ENCODE peak calls at places on chromosomes 2 and 18, in eight cellular contexts. U, G, K, D, V, H, S and T are unnamed samples.

GRCh38 chr2:226754821-226755536 is 44.6 kb downstream of the IRS1 start:
- DNase-seq in H (no peak), G (no peak), U (no peak), S (peak), D (no peak), V (no peak), K (no peak), T (no peak)

GRCh38 chr2:197234792-197235191 is 75.8 kb downstream of the ANKRD44 start:
- DNase-seq in G (no peak), D (no peak), U (no peak), H (no peak), V (no peak), K (no peak), S (no peak), T (no peak)

GRCh38 chr18:47899107-47899840 is 31.2 kb downstream of the SMAD2 start:
- DNase-seq in K (no peak), U (no peak), H (no peak), G (no peak), S (peak), D (no peak), V (no peak), T (no peak)

GRCh38 chr2:3703236-3703682 is at the start of gene DCDC2C:
- DNase-seq in V (peak), U (no peak), G (no peak), S (no peak), K (no peak), D (no peak), H (no peak), T (no peak)

GRCh38 chr2:112136081-112136480 is 2.1 kb upstream of the FBLN7 start:
- DNase-seq in D (no peak), U (no peak), G (no peak), K (no peak), H (no peak), V (no peak), S (no peak), T (no peak)

GRCh38 chr2:106193491-106193976 is 567 bp downstream of the UXS1 start:
- DNase-seq in K (peak), H (no peak), U (peak), S (no peak), V (peak), D (peak), G (no peak), T (peak)

GRCh38 chr2:3789246-3789645 is 85.9 kb downstream of the DCDC2C start:
- DNase-seq in H (no peak), V (no peak), S (peak), U (no peak), D (peak), K (no peak), G (peak), T (no peak)

GRCh38 chr2:164784376-164784775 is 57.2 kb downstream of the COBLL1 start:
- DNase-seq in G (no peak), V (no peak), D (peak), H (no peak), U (no peak), K (no peak), S (no peak), T (no peak)

GRCh38 chr2:160928854-160929301 is 231.3 kb upstream of the TANK start:
- DNase-seq in K (no peak), D (peak), S (peak), U (peak), G (no peak), V (no peak), H (no peak), T (no peak)

GRCh38 chr18:68766433-68766832 is 31.4 kb upstream of the CCDC102B start:
- DNase-seq in H (no peak), S (peak), G (no peak), K (no peak), U (no peak), V (no peak), D (no peak), T (no peak)

GRCh38 chr2:231667497-231667896 is 40.8 kb upstream of the PTMA start:
- DNase-seq in V (no peak), S (no peak), U (no peak), H (peak), K (no peak), G (no peak), D (no peak), T (no peak)

GRCh38 chr2:926896-927295 is 23.8 kb upstream of the SNTG2 start:
- DNase-seq in K (no peak), G (no peak), U (no peak), S (no peak), D (no peak), H (no peak), V (no peak), T (no peak)

DNA sequence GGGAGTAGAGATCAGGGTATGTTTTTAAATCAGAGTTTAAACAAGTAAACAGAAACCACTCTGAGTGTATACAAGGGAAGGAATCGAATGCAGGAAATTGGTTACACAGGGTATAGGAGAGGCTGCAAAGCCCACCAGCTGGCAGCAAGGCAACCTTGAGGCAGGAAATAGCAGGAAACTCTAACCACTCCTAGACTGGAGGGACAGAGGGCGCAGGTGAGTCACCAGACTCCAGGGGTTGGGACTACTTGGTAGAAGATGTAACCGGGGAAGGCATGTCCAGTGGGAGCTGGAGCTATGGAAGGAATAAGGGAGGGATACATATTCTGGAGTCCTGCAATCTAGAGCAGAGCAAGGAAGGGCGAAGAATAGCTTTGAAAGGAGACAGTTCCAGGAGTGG is 152.3 kb downstream of the MEIS1 start:
- DNase-seq in D (no peak), H (peak), K (no peak), G (peak), V (no peak), U (peak), S (peak), T (no peak)
- TF ChIP-seq CTCF in D (no peak), H (peak), K (peak), G (peak), V (no peak), U (peak), S (peak), T (no peak)

GRCh38 chr2:120289221-120289906 is 36.7 kb downstream of the RALB start:
- DNase-seq in U (no peak), S (no peak), V (no peak), K (no peak), H (no peak), D (no peak), G (no peak), T (no peak)
- TF ChIP-seq CTCF in U (no peak), S (peak), V (no peak), K (peak), H (peak), D (peak), G (no peak), T (no peak)

GRCh38 chr18:26086959-26087358 is 3.5 kb downstream of the SS18 start:
- DNase-seq in U (no peak), S (no peak), G (no peak), D (no peak), H (no peak), K (no peak), V (no peak), T (no peak)

GRCh38 chr18:26091047-26091630 is 726 bp upstream of the SS18 start:
- DNase-seq in K (no peak), U (peak), H (no peak), V (no peak), D (no peak), S (no peak), G (no peak), T (no peak)

GRCh38 chr18:26089247-26090129 is 925 bp downstream of the SS18 start:
- DNase-seq in K (peak), V (no peak), U (peak), H (peak), S (peak), G (peak), D (peak), T (peak)

GRCh38 chr18:26088482-26088881 is 1.9 kb downstream of the SS18 start:
- DNase-seq in G (peak), K (no peak), V (no peak), D (peak), S (no peak), U (no peak), H (no peak), T (no peak)

DNA sequence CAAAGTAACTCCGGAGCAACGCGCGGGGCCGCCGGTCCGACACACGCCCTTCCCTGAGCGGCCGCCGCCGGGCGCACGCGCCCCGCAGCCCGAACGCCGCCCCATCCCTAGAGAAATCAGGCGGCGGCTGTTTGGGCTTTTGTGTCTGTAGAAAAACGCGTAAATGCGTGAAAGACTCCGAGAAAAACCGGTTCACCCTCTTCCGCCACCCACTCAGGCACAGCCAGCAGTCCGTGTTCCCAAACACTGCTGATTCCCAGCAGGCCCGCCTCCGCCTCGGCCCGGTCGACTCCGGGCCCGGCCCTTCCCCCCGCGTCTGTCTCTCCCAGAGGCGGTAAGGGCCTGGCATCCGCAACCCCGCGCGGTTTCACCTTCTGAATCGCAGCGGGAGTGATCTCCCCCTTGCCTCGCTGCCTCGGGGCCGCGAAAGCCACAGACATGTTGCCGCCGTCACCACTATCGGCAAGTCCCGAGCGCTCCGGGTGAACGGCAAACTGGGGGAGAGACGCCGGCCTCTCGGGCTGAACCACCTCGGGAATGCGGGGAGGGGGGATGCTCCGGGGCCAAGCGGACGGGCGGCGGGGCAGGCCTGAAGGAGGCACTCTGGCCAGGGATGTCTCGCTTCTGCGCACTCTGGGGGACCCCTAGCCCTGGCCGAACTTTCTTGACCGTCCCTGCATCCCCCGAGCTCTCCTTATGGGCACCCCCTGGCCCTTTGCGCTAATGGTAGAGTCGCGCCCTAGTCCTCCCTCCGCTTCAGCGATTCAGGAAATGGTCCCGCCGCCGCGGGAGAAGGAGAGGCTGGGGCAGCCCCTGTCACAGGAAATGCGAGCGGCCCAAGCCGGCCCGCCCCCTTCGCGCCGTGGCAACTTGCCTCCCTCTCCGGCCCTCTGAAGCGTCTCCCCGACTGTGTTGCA is at the start of gene SS18:
- DNase-seq in H (peak), D (peak), V (peak), G (peak), S (peak), U (peak), K (peak), T (peak)
- TF ChIP-seq CTCF in H (no peak), D (no peak), V (no peak), G (peak), S (no peak), U (no peak), K (no peak), T (no peak)

DNA sequence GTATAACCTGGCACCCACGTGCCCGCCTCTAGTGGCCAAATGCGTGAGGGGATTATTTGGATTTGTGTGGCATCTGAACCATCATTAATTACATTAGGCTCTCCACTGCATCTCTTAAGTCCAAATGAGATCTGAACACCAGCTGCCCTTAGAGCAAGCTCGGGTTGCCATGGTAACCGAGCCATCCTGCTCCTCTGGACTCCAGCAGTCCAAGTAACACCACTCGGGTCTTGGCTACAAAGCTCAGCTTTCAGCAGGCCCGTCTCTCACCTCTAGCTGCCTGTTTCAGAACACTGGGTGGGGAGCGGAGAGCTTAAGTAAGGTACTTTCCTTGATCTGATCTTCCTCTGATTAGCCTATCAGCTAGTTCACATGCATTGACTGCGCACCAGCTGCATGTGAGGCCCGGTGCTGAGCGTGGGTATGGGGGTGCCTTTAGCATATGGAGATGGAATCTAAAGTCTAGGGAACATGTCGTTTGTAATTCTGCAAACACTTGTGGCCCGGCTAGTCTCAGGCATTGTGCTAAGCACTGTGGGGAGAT is 14.1 kb upstream of the CYS1 start:
- DNase-seq in U (no peak), S (no peak), D (no peak), V (no peak), K (no peak), G (no peak), H (no peak), T (no peak)
- TF ChIP-seq CTCF in U (no peak), S (no peak), D (no peak), V (no peak), K (no peak), G (no peak), H (no peak), T (no peak)

GRCh38 chr2:61042807-61043206 is 22.9 kb upstream of the SANBR start:
- DNase-seq in K (no peak), V (no peak), S (no peak), D (no peak), U (no peak), G (no peak), H (no peak), T (no peak)

GRCh38 chr2:61045999-61046398 is 19.7 kb upstream of the SANBR start:
- DNase-seq in G (no peak), K (no peak), U (no peak), H (no peak), S (peak), V (no peak), D (peak), T (no peak)

DNA sequence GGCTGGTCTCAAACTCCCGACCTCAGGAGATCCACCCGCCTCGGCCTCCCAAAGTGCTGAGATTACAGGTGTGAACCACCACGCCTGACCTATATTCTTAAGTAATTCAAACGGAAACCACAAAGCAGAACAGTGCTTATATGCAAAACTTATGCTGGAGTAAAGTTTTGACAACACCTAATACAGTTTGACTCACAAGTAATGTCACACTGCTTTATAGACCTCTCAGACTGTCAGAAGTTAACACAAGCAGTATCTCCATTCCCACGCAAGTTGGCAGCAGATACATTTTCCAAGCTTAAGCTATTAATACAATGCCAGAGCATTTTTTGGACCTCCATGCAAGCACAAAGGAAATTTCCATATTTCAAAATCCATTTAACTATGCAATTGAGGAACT is 21.1 kb upstream of the SANBR start:
- DNase-seq in K (no peak), V (no peak), S (no peak), G (no peak), H (no peak), D (no peak), U (no peak), T (no peak)
- TF ChIP-seq CTCF in K (no peak), V (no peak), S (no peak), G (no peak), H (no peak), D (no peak), U (no peak), T (no peak)